ENCODE peak calls at places on chromosomes 16 and 17, in nine cellular contexts. U is fibroblast of villous mesenchyme, A is thoracic aorta, R is PC-9, E is heart right ventricle, X is esophagus squamous epithelium, W is GM23338, Z is OCI-LY7, D is transverse colon. J is an unnamed sample.

GRCh38 chr17:59542960-59543635 is 22.3 kb upstream of the DHX40 start:
- DNase-seq in R (no peak), D (no peak), Z (no peak), X (no peak), A (no peak), E (no peak), W (no peak), U (no peak), J (no peak)

GRCh38 chr16:3140603-3141427 is 6.0 kb downstream of the ZNF213 start:
- DNase-seq in Z (no peak), R (no peak), E (no peak), A (no peak), X (no peak), D (no peak), W (no peak), U (no peak), J (no peak)

GRCh38 chr17:2718150-2718938 is 6.8 kb upstream of the CLUH start:
- DNase-seq in A (no peak), E (no peak), D (no peak), X (no peak), U (no peak), Z (no peak), W (no peak), R (no peak), J (no peak)

GRCh38 chr17:38742431-38743308 is 5.5 kb downstream of the PCGF2 start:
- DNase-seq in D (peak), E (no peak), A (peak), X (no peak), R (no peak), W (no peak), Z (peak), U (peak), J (no peak)

GRCh38 chr16:15037003-15037402 is 18.9 kb downstream of the NTAN1 start:
- DNase-seq in D (no peak), W (no peak), E (no peak), X (no peak), R (no peak), U (no peak), A (no peak), Z (no peak), J (no peak)

GRCh38 chr17:68456529-68457167 is 648 bp downstream of the WIPI1 start:
- DNase-seq in A (peak), R (peak), Z (no peak), D (peak), X (no peak), U (peak), E (peak), W (peak), J (peak)

GRCh38 chr17:73956595-73957465 is 246.6 kb upstream of the RPL38 start:
- DNase-seq in A (no peak), R (no peak), Z (peak), D (peak), U (peak), W (peak), X (no peak), E (peak), J (no peak)

GRCh38 chr17:64261422-64262124 is 1.5 kb downstream of the TEX2 start:
- DNase-seq in R (no peak), X (no peak), D (no peak), A (no peak), Z (no peak), W (no peak), U (no peak), E (no peak), J (no peak)

GRCh38 chr17:51006601-51007000 is 114.1 kb downstream of the SPAG9 start:
- DNase-seq in R (no peak), A (no peak), D (no peak), U (peak), X (no peak), E (no peak), Z (no peak), W (no peak), J (no peak)

GRCh38 chr16:12317121-12317810 is 340.7 kb downstream of the SNX29 start:
- DNase-seq in U (no peak), A (no peak), R (no peak), X (no peak), E (no peak), Z (peak), D (no peak), W (no peak), J (no peak)

GRCh38 chr17:45425125-45425983 is 7.3 kb downstream of the ARHGAP27 start:
- DNase-seq in Z (no peak), E (no peak), W (peak), X (no peak), D (peak), R (peak), A (no peak), U (peak), J (peak)

GRCh38 chr16:35564889-35565288 is 2105.5 kb downstream of the TP53TG3F start:
- DNase-seq in A (no peak), U (no peak), E (no peak), W (no peak), Z (no peak), R (no peak), X (no peak), D (no peak), J (no peak)

GRCh38 chr17:62219500-62219899 is 154.4 kb upstream of the MED13 start:
- DNase-seq in A (no peak), W (no peak), X (no peak), U (no peak), Z (no peak), R (no peak), E (no peak), D (no peak), J (no peak)
- H3K4me3 ChIP-seq in A (no peak), W (no peak), X (no peak), U (no peak), Z (no peak), R (no peak), E (no peak), D (no peak), J (no peak)

DNA sequence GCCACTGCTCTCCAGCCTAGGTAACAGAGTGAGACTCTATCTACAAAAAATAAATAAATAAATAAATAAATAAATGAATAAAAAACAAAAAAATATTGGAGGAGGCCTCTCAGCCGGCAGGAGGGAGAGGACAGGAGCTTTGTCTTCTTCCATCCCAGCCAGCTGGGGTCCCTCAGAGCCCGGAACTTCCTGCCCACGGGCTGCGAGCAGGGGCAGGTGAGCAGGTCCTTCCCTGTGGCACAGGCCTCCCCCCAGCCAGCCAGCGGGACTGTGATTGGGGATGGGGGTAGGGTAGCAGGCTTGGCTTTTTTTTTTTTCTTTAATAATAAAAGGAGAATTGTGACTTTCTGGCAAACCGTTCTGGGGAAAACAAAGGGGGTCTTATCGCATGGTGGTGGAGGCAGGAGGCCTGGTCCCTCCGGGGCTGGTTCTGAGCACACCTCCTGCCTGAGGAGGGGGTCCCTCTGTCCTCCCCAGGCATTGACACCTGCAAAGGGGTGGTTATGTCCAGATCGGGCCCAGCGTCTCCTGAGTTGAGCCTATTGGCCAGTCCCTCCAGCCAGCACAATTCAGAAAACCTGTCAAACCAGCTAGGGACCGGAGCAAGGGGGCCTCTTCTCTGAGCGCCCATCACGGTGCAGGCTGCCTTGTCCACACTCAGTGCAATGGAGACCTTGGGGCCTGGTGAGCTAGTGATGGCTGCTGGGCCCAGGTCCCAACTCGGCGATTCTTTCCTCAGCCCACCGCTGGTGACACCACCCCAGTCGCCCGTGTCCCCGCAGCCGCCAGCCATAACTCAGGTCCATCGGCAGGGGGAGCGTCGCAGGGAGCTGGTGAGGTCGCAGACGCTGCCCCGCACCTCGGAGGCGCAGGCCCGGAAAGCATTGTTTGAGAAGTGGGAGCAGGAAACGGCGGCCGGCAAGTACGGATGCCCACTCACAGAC is 10.3 kb downstream of the SMTNL2 start:
- DNase-seq in U (no peak), Z (peak), R (no peak), D (peak), E (no peak), A (no peak), X (no peak), W (peak), J (no peak)
- TF ChIP-seq CTCF in U (no peak), Z (peak), R (no peak), D (peak), E (peak), A (no peak), X (peak), W (peak), J (no peak)

GRCh38 chr17:17345294-17345597 is 42.1 kb downstream of the NT5M start:
- DNase-seq in R (no peak), A (no peak), X (no peak), U (no peak), Z (no peak), E (no peak), W (no peak), D (no peak), J (no peak)

GRCh38 chr17:17347956-17348871 is 45.0 kb downstream of the NT5M start:
- DNase-seq in D (no peak), R (no peak), Z (no peak), U (no peak), X (no peak), W (no peak), E (no peak), A (no peak), J (no peak)

GRCh38 chr17:17347234-17347955 is 44.2 kb downstream of the NT5M start:
- DNase-seq in R (no peak), A (no peak), Z (no peak), X (no peak), D (no peak), E (no peak), W (no peak), U (no peak), J (no peak)

GRCh38 chr17:17345686-17346427 is 42.7 kb downstream of the NT5M start:
- DNase-seq in Z (no peak), R (no peak), A (no peak), U (no peak), D (no peak), E (no peak), W (no peak), X (no peak), J (no peak)

DNA sequence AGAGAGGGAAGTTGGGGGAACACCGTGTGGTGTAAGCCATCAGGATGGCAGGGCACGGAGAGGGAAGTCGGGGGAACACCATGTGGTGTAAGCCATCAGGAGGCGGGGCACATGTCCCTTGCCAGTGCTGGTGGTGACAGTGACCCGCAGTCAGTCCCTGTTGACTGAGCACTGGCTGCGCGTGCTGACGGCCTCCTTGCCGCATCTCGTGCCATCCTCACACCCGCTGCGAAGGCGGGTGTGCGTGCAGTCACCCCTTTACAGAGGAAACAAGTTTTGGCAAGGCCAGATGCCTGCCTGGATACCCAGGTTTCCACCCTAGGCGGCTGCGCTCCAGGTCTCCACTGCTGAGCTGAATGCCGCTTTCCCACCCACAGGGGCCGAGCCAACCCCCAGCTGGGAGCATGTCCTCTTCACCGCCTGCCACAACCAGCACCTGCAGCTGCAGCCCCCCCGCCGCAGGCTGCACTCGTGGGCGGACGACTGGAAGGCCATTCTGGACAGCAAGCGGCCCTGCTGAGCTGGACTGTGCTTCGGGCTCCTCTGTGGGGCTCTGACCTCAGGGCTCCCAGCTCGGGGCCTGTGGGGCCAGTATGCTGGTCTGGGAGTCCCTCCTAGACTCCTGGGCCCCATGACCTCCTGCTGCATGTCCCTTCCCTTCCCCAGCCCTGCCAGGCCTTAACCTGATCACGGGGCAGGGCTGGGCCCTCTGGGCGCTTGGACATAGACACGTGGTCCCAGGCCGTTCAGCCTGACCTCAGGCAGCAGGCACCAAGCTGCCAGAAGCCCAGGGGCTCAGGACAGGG is 43.5 kb downstream of the NT5M start:
- DNase-seq in E (no peak), U (no peak), A (no peak), D (no peak), R (no peak), X (no peak), W (no peak), Z (no peak), J (no peak)
- H3K4me3 ChIP-seq in E (no peak), U (no peak), A (no peak), D (no peak), R (no peak), X (no peak), W (no peak), Z (no peak), J (no peak)

DNA sequence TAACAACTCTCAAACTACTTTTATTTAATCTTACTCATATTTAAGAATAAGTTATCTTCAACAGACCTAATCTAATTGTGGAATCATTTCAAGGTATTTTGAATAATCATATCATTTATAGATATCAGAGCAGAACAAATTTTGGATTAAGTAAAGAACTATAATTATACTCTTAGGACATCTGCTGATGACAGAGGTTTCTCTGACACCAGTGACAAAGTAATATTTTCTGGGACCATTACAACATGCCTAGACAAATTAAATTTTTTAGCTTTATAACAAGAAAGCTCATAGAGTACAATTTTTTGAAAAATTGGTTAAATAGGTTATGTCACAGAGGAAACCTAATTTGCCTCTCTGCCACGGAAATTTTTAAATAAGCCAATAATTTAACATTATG is 30.5 kb downstream of the C16orf87 start:
- DNase-seq in D (no peak), U (no peak), E (no peak), A (no peak), Z (no peak), R (no peak), X (no peak), W (no peak), J (no peak)
- TF ChIP-seq CTCF in D (no peak), U (no peak), E (no peak), A (no peak), Z (no peak), R (no peak), X (no peak), W (no peak), J (no peak)

GRCh38 chr17:17505610-17506171 is 9.5 kb upstream of the RASD1 start:
- DNase-seq in D (no peak), E (no peak), R (no peak), W (no peak), U (no peak), Z (no peak), A (no peak), X (no peak), J (no peak)

GRCh38 chr17:17504341-17505140 is 8.3 kb upstream of the RASD1 start:
- DNase-seq in X (no peak), U (no peak), E (no peak), Z (no peak), A (no peak), R (no peak), W (no peak), D (no peak), J (no peak)

GRCh38 chr17:17502741-17503565 is 6.8 kb upstream of the RASD1 start:
- DNase-seq in Z (no peak), A (no peak), X (no peak), D (no peak), E (no peak), R (no peak), U (no peak), W (no peak), J (no peak)

GRCh38 chr17:17505151-17505550 is 9.0 kb upstream of the RASD1 start:
- DNase-seq in X (no peak), U (no peak), A (no peak), W (no peak), R (no peak), Z (no peak), E (no peak), D (no peak), J (no peak)

DNA sequence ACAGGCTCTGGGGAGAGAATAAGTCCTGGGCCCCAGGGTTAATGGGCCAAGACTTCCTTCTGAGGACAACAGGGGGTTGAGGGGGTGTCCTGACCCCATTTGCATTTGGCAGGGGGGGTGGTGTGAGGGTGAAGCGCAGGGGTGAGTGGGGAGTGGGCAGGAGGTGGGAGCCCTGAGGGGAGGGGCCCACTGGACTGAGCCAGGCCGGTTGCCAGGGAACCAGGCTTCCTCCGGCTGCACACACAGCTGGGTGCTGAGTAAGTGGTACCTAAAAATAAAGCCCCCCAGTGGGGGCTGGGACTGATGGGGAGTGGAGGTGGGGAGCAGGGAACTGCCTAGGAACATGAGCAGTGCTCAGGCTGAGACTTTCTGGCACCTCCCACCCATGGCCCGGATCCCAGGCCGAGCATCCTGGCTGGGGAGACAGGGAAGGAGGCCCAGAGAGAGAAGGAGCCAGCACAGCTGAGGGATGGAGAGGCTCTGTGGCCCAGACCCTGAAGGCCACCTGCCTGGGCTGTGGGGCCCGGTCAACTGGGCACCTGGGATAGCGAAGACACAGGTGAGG is 7.5 kb upstream of the RASD1 start:
- DNase-seq in Z (no peak), U (no peak), X (no peak), A (no peak), D (no peak), R (no peak), W (no peak), E (no peak), J (no peak)
- H3K4me3 ChIP-seq in Z (no peak), U (no peak), X (no peak), A (no peak), D (no peak), R (no peak), W (no peak), E (no peak), J (no peak)